ENCODE peak calls at places on chromosomes 7 and 10, in six cellular contexts. B, J, T, R, H and F are unnamed samples.

GRCh38 chr10:43844236-43844635 is 195.6 kb upstream of the ZNF32 start:
- DNase-seq in J (no peak), R (no peak), T (no peak), H (no peak), B (no peak), F (no peak)

GRCh38 chr10:404341-404740 is 269.1 kb downstream of the ZMYND11 start:
- DNase-seq in R (peak; percentile 92), H (peak; percentile 90), T (no peak), B (peak; percentile 80), J (peak; percentile 59), F (no peak)

GRCh38 chr10:122877264-122877663 is 2.1 kb downstream of the FAM24B start:
- DNase-seq in H (peak; percentile 58), J (no peak), B (no peak), T (no peak), R (no peak), F (no peak)

GRCh38 chr10:114352653-114353298 is 51.5 kb downstream of the AFAP1L2 start:
- DNase-seq in T (no peak), R (no peak), J (no peak), H (no peak), B (no peak), F (no peak)

GRCh38 chr10:70055550-70055949 is 2.9 kb downstream of the MACROH2A2 start:
- DNase-seq in H (peak; percentile 53), T (no peak), B (no peak), R (peak; percentile 10), J (no peak), F (no peak)

GRCh38 chr10:118698421-118698820 is 56.3 kb downstream of the CACUL1 start:
- DNase-seq in H (peak; percentile 20), T (no peak), J (no peak), R (peak; percentile 82), B (no peak), F (peak; percentile 66)

GRCh38 chr7:137981668-137982067 is 20.2 kb downstream of the CREB3L2 start:
- DNase-seq in R (no peak), H (no peak), J (no peak), B (no peak), T (no peak), F (no peak)

GRCh38 chr10:3749597-3750351 is 35.2 kb downstream of the KLF6 start:
- DNase-seq in B (peak; percentile 67), J (no peak), T (peak; percentile 76), R (peak; percentile 90), H (peak; percentile 90), F (no peak)

GRCh38 chr7:77391230-77391629 is 24.9 kb downstream of the GSAP start:
- DNase-seq in B (no peak), J (no peak), H (no peak), T (no peak), R (no peak), F (no peak)

GRCh38 chr7:143811-144453 is 48.4 kb upstream of the FAM20C start:
- DNase-seq in J (no peak), B (no peak), T (peak; percentile 11), H (no peak), R (no peak), F (no peak)

GRCh38 chr7:34991938-34992840 is 45.1 kb downstream of the DPY19L1 start:
- DNase-seq in T (no peak), H (peak; percentile 35), B (no peak), R (peak; percentile 74), J (no peak), F (no peak)

GRCh38 chr7:136869006-136869961 is 832 bp downstream of the CHRM2 start:
- DNase-seq in T (no peak), H (peak; percentile 39), B (no peak), J (no peak), R (peak; percentile 31), F (peak; percentile 36)

GRCh38 chr7:97818066-97818663 is 54.0 kb downstream of the ASNS start:
- DNase-seq in B (no peak), J (no peak), R (no peak), H (no peak), T (no peak), F (no peak)

GRCh38 chr7:40306025-40306424 is 171.2 kb downstream of the SUGCT start:
- DNase-seq in B (no peak), J (no peak), T (no peak), H (peak; percentile 28), R (peak; percentile 19), F (no peak)

GRCh38 chr10:97919012-97919411 is 69.4 kb downstream of the GOLGA7B start:
- DNase-seq in J (no peak), T (no peak), H (no peak), B (no peak), R (peak; percentile 3), F (no peak)

GRCh38 chr7:51034531-51035264 is 252.0 kb upstream of the GRB10 start:
- DNase-seq in B (peak; percentile 49), R (peak; percentile 81), H (peak; percentile 69), T (no peak), J (no peak), F (peak; percentile 11)

GRCh38 chr7:43119371-43120069 is 7.1 kb downstream of the HECW1 start:
- DNase-seq in T (no peak), H (peak; percentile 89), B (peak; percentile 65), R (peak; percentile 54), J (peak; percentile 65), F (peak; percentile 54)

GRCh38 chr10:60849217-60849616 is 70.9 kb downstream of the CDK1 start:
- DNase-seq in H (no peak), B (no peak), R (no peak), J (no peak), T (no peak), F (no peak)

GRCh38 chr10:126690534-126690933 is 20.0 kb upstream of the C10orf90 start:
- DNase-seq in H (no peak), B (no peak), J (no peak), T (no peak), R (no peak), F (no peak)

GRCh38 chr10:47259521-47259920 is 40.5 kb upstream of the GDF10 start:
- DNase-seq in R (no peak), T (no peak), H (no peak), B (no peak), J (no peak), F (no peak)

GRCh38 chr7:117673367-117673766 is 193.5 kb downstream of the CFTR start:
- DNase-seq in H (no peak), T (no peak), B (no peak), R (no peak), J (no peak), F (no peak)

GRCh38 chr10:110918269-110918632 is 729 bp downstream of the BBIP1 start:
- DNase-seq in R (peak; percentile 98), T (peak; percentile 96), H (peak; percentile 99), B (peak; percentile 82), J (peak; percentile 74), F (peak; percentile 98)

GRCh38 chr10:79417731-79418130 is 27.7 kb downstream of the ZCCHC24 start:
- DNase-seq in T (no peak), B (no peak), H (no peak), J (no peak), R (no peak), F (no peak)

GRCh38 chr10:19347592-19347991 is 299.0 kb downstream of the MALRD1 start:
- DNase-seq in R (peak; percentile 13), B (no peak), J (no peak), T (no peak), H (no peak), F (no peak)

GRCh38 chr10:69022611-69023010 is 34.0 kb downstream of the KIFBP start:
- DNase-seq in B (no peak), T (no peak), J (no peak), R (no peak), H (no peak), F (no peak)

GRCh38 chr10:31660301-31660700 is 268.3 kb downstream of the ARHGAP12 start:
- DNase-seq in B (no peak), J (no peak), T (peak; percentile 62), R (no peak), H (peak; percentile 18), F (no peak)

GRCh38 chr10:117684211-117684610 is 141.7 kb downstream of the EMX2 start:
- DNase-seq in B (no peak), R (no peak), T (no peak), H (no peak), J (no peak), F (no peak)

GRCh38 chr7:132029369-132030160 is 473.1 kb upstream of the PODXL start:
- DNase-seq in R (no peak), J (no peak), B (no peak), H (no peak), T (no peak), F (no peak)

GRCh38 chr10:80697926-80698325 is 160.2 kb downstream of the SH2D4B start:
- DNase-seq in T (no peak), R (no peak), B (no peak), J (no peak), H (no peak), F (no peak)

GRCh38 chr7:132472463-132473120 is 103.7 kb downstream of the PLXNA4 start:
- DNase-seq in R (no peak), T (peak; percentile 59), J (peak; percentile 21), B (peak; percentile 18), H (peak; percentile 73), F (no peak)

DNA sequence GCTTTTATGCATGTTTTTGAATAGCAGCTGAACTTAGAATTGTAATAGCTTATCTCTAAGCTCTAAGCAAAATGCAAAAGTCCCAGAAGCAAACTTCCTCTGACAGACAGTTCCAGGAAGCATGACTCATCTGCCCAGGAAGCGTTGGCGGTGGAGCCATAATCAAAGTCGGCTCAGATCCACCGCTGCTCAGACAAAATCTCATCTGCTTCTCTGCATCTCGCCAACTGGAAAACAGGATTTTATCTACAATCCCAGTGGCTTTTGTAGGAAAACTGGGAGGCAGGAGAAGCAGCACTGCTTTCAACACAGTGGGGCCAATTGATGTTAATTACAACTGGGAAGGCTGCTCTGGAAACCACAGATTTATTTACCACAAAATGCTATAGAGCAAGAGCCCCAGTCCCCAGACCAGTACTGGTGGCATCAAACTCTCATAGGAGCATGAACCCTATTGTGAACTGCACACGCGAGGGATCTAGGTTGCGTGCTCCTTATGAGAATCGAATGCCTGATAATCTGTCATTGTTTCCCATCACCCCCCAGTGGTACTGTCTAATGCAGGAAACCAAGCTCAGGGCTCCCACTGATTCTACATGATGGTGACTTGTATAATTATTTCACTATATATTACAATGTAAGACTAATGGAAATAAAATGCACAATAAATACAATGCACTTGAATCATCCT is 99.9 kb downstream of the CUBN start:
- DNase-seq in T (peak; percentile 73), J (no peak), R (peak; percentile 85), H (peak; percentile 93), B (no peak), F (peak; percentile 75)
- H3K4me3 ChIP-seq in T (no peak overlapping the region), J (peak overlapping the region; percentile 30), R (peak overlapping the region; percentile 29), H (no peak overlapping the region), B (no peak overlapping the region), F (no peak overlapping the region)

GRCh38 chr10:89165923-89166322 is 41.2 kb downstream of the CH25H start:
- DNase-seq in J (no peak), T (no peak), B (no peak), H (peak; percentile 82), R (peak; percentile 26), F (no peak)
- H3K4me3 ChIP-seq in J (no peak overlapping the region), T (no peak overlapping the region), B (no peak overlapping the region), H (no peak overlapping the region), R (no peak overlapping the region), F (no peak overlapping the region)

GRCh38 chr10:112811741-112812551 is 138.1 kb upstream of the TCF7L2 start:
- DNase-seq in B (peak; percentile 96), J (peak; percentile 86), T (peak; percentile 29), H (peak; percentile 95), R (peak; percentile 94), F (peak; percentile 96)
- H3K4me3 ChIP-seq in B (peak overlapping the region; percentile 19), J (peak overlapping the region; percentile 48), T (no peak overlapping the region), H (peak overlapping the region; percentile 46), R (peak overlapping the region; percentile 42), F (no peak overlapping the region)

DNA sequence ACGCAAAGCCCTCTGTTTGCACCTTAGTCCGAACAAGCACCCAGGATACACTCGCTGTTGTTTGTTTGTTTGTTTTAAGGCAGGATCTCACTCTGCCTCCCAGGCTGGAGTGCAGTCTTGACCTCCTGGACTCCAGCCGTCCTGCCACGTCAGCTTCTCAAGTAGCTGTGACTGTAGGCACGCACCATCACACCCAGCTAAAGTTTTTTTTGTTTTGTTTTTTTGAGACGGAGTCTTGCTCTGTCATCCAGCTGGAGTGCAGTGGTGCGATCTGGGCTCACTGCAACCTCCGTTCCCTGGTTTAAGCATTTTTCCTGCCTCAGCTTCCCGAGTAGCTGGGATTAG is 76.8 kb downstream of the CTBP2 start:
- DNase-seq in T (no peak), J (peak; percentile 69), R (peak; percentile 91), H (peak; percentile 96), B (peak; percentile 71), F (peak; percentile 77)
- H3K4me3 ChIP-seq in T (no peak overlapping the region), J (no peak overlapping the region), R (no peak overlapping the region), H (no peak overlapping the region), B (no peak overlapping the region), F (no peak overlapping the region)